ENCODE peak calls at places on chromosomes 13 and 19, in eight cellular contexts. One of them, this sample, is unnamed.
A peak's percentile ranks its signal among the peaks of the same experiment; 100 is the strongest.

GRCh38 chr13:39379667-39380655 is 223.0 kb downstream of the LHFPL6 start:
- DNase-seq in GM06990: no peak
- DNase-seq in progenitor cell of endocrine pancreas: no peak
- DNase-seq in GM10248: no peak
- DNase-seq in neural progenitor cell: no peak
- DNase-seq in left ventricle myocardium inferior: no peak
- DNase-seq in lower lobe of right lung: no peak
- DNase-seq in CD4-positive, alpha-beta T cell: no peak
- DNase-seq in this sample: no peak

GRCh38 chr19:50025794-50026549 is at the start of gene ZNF473:
- DNase-seq in left ventricle myocardium inferior: peak; percentile 94
- DNase-seq in CD4-positive, alpha-beta T cell: peak; percentile 87
- DNase-seq in GM06990: peak; percentile 92
- DNase-seq in lower lobe of right lung: peak; percentile 97
- DNase-seq in progenitor cell of endocrine pancreas: peak; percentile 73
- DNase-seq in neural progenitor cell: peak; percentile 96
- DNase-seq in GM10248: peak; percentile 91
- DNase-seq in this sample: peak; percentile 74

GRCh38 chr19:34502582-34503545 is 21.3 kb downstream of the WTIP start:
- DNase-seq in progenitor cell of endocrine pancreas: no peak
- DNase-seq in GM06990: no peak
- DNase-seq in left ventricle myocardium inferior: peak; percentile 9
- DNase-seq in GM10248: peak; percentile 13
- DNase-seq in neural progenitor cell: no peak
- DNase-seq in CD4-positive, alpha-beta T cell: no peak
- DNase-seq in lower lobe of right lung: no peak
- DNase-seq in this sample: no peak

GRCh38 chr13:80374453-80374852 is 33.5 kb upstream of the SPRY2 start:
- DNase-seq in progenitor cell of endocrine pancreas: no peak
- DNase-seq in CD4-positive, alpha-beta T cell: no peak
- DNase-seq in neural progenitor cell: no peak
- DNase-seq in GM06990: no peak
- DNase-seq in lower lobe of right lung: no peak
- DNase-seq in left ventricle myocardium inferior: peak; percentile 75
- DNase-seq in GM10248: no peak
- DNase-seq in this sample: no peak

GRCh38 chr19:15200575-15201364 is at the start of gene NOTCH3:
- DNase-seq in neural progenitor cell: peak; percentile 89
- DNase-seq in lower lobe of right lung: no peak
- DNase-seq in GM10248: no peak
- DNase-seq in GM06990: no peak
- DNase-seq in progenitor cell of endocrine pancreas: peak; percentile 49
- DNase-seq in CD4-positive, alpha-beta T cell: no peak
- DNase-seq in left ventricle myocardium inferior: no peak
- DNase-seq in this sample: peak; percentile 43

GRCh38 chr19:273393-273792 is 17.8 kb downstream of the PLPP2 start:
- DNase-seq in GM10248: no peak
- DNase-seq in left ventricle myocardium inferior: no peak
- DNase-seq in progenitor cell of endocrine pancreas: no peak
- DNase-seq in lower lobe of right lung: no peak
- DNase-seq in CD4-positive, alpha-beta T cell: no peak
- DNase-seq in GM06990: no peak
- DNase-seq in neural progenitor cell: no peak
- DNase-seq in this sample: no peak

GRCh38 chr19:23802290-23802689 is 43.6 kb upstream of the ZNF681 start:
- DNase-seq in GM06990: no peak
- DNase-seq in left ventricle myocardium inferior: no peak
- DNase-seq in GM10248: no peak
- DNase-seq in lower lobe of right lung: no peak
- DNase-seq in CD4-positive, alpha-beta T cell: no peak
- DNase-seq in neural progenitor cell: no peak
- DNase-seq in progenitor cell of endocrine pancreas: no peak
- DNase-seq in this sample: no peak

GRCh38 chr13:95457294-95457693 is 95.2 kb upstream of the CLDN10 start:
- DNase-seq in neural progenitor cell: no peak
- DNase-seq in GM06990: peak; percentile 47
- DNase-seq in progenitor cell of endocrine pancreas: no peak
- DNase-seq in lower lobe of right lung: no peak
- DNase-seq in GM10248: peak; percentile 66
- DNase-seq in left ventricle myocardium inferior: no peak
- DNase-seq in CD4-positive, alpha-beta T cell: no peak
- DNase-seq in this sample: no peak

GRCh38 chr19:10402441-10403038 is 802 bp downstream of the CDC37 start:
- DNase-seq in progenitor cell of endocrine pancreas: no peak
- DNase-seq in neural progenitor cell: peak; percentile 39
- DNase-seq in CD4-positive, alpha-beta T cell: no peak
- DNase-seq in GM10248: no peak
- DNase-seq in left ventricle myocardium inferior: peak; percentile 48
- DNase-seq in lower lobe of right lung: peak; percentile 68
- DNase-seq in GM06990: no peak
- DNase-seq in this sample: no peak

GRCh38 chr19:3963458-3964255 is 7.2 kb downstream of the DAPK3 start:
- DNase-seq in GM06990: no peak
- DNase-seq in progenitor cell of endocrine pancreas: no peak
- DNase-seq in neural progenitor cell: peak; percentile 1
- DNase-seq in lower lobe of right lung: no peak
- DNase-seq in CD4-positive, alpha-beta T cell: no peak
- DNase-seq in GM10248: no peak
- DNase-seq in left ventricle myocardium inferior: no peak
- DNase-seq in this sample: no peak

GRCh38 chr13:102742506-102742905 is 31.1 kb downstream of the TEX30 start:
- DNase-seq in GM06990: no peak
- DNase-seq in CD4-positive, alpha-beta T cell: no peak
- DNase-seq in lower lobe of right lung: no peak
- DNase-seq in neural progenitor cell: no peak
- DNase-seq in left ventricle myocardium inferior: no peak
- DNase-seq in GM10248: no peak
- DNase-seq in progenitor cell of endocrine pancreas: no peak
- DNase-seq in this sample: no peak

GRCh38 chr13:91450913-91451312 is 52.5 kb downstream of the GPC5 start:
- DNase-seq in neural progenitor cell: no peak
- DNase-seq in left ventricle myocardium inferior: no peak
- DNase-seq in GM10248: no peak
- DNase-seq in lower lobe of right lung: no peak
- DNase-seq in progenitor cell of endocrine pancreas: no peak
- DNase-seq in GM06990: no peak
- DNase-seq in CD4-positive, alpha-beta T cell: no peak
- DNase-seq in this sample: no peak

GRCh38 chr13:34161829-34162544 is 344.0 kb downstream of the RFC3 start:
- DNase-seq in GM10248: no peak
- DNase-seq in lower lobe of right lung: no peak
- DNase-seq in progenitor cell of endocrine pancreas: no peak
- DNase-seq in neural progenitor cell: peak; percentile 41
- DNase-seq in CD4-positive, alpha-beta T cell: no peak
- DNase-seq in left ventricle myocardium inferior: no peak
- DNase-seq in GM06990: no peak
- DNase-seq in this sample: no peak

GRCh38 chr19:33277434-33277833 is 24.9 kb downstream of the CEBPA start:
- DNase-seq in progenitor cell of endocrine pancreas: no peak
- DNase-seq in left ventricle myocardium inferior: no peak
- DNase-seq in lower lobe of right lung: no peak
- DNase-seq in GM10248: no peak
- DNase-seq in neural progenitor cell: no peak
- DNase-seq in CD4-positive, alpha-beta T cell: no peak
- DNase-seq in GM06990: no peak
- DNase-seq in this sample: no peak

GRCh38 chr13:50908371-50908770 is 1.2 kb upstream of the RNASEH2B start:
- DNase-seq in GM10248: no peak
- DNase-seq in CD4-positive, alpha-beta T cell: no peak
- DNase-seq in left ventricle myocardium inferior: no peak
- DNase-seq in GM06990: no peak
- DNase-seq in progenitor cell of endocrine pancreas: no peak
- DNase-seq in lower lobe of right lung: no peak
- DNase-seq in neural progenitor cell: no peak
- DNase-seq in this sample: no peak

GRCh38 chr19:21109116-21109515 is 27.1 kb downstream of the ZNF714 start:
- DNase-seq in progenitor cell of endocrine pancreas: no peak
- DNase-seq in neural progenitor cell: no peak
- DNase-seq in CD4-positive, alpha-beta T cell: no peak
- DNase-seq in left ventricle myocardium inferior: no peak
- DNase-seq in lower lobe of right lung: no peak
- DNase-seq in GM06990: no peak
- DNase-seq in GM10248: no peak
- DNase-seq in this sample: no peak

GRCh38 chr19:13091400-13092161 is 11.1 kb downstream of the LYL1 start:
- DNase-seq in GM06990: no peak
- DNase-seq in GM10248: no peak
- DNase-seq in CD4-positive, alpha-beta T cell: no peak
- DNase-seq in lower lobe of right lung: no peak
- DNase-seq in progenitor cell of endocrine pancreas: no peak
- DNase-seq in neural progenitor cell: peak; percentile 59
- DNase-seq in left ventricle myocardium inferior: peak; percentile 62
- DNase-seq in this sample: no peak

GRCh38 chr13:58597552-58597951 is 966.0 kb downstream of the PCDH17 start:
- DNase-seq in neural progenitor cell: no peak
- DNase-seq in GM10248: no peak
- DNase-seq in GM06990: no peak
- DNase-seq in progenitor cell of endocrine pancreas: no peak
- DNase-seq in CD4-positive, alpha-beta T cell: no peak
- DNase-seq in lower lobe of right lung: no peak
- DNase-seq in left ventricle myocardium inferior: no peak
- DNase-seq in this sample: no peak
- TF ChIP-seq CTCF in neural progenitor cell: no peak
- TF ChIP-seq CTCF in GM10248: no peak
- TF ChIP-seq CTCF in GM06990: no peak
- TF ChIP-seq CTCF in progenitor cell of endocrine pancreas: no peak
- TF ChIP-seq CTCF in CD4-positive, alpha-beta T cell: no peak
- TF ChIP-seq CTCF in lower lobe of right lung: no peak
- TF ChIP-seq CTCF in left ventricle myocardium inferior: no peak
- TF ChIP-seq CTCF in this sample: no peak

DNA sequence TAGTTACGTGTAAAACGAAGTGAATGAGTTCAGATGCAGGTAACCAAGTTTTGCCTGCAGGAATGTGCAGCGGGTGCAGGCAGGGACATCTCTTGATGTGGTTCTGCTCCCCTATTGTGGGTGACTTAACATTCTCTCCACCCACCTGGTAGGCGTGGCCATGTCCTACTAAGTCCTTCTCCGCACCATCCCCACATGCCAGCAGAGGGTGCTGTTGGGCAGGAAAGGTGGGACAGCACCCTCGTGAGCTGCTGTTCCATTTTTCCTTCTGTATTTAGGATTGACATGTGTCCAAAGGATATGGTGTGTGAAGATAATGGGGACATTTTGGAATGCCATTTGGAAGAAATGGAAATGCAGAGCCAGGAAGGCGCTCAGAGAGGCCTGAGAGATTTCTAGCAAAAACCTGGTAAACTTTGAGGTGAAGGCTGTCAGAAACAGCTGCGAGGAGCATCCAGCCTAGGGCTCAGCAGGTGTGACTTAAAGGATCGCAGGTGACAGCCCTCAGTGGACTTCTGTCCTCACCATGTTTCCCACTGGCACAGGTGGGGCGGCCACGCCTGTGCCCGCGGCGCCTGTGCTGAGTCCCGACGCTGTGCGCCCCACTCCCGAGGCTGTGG is 26.2 kb upstream of the MCF2L start:
- DNase-seq in GM06990: peak; percentile 72
- DNase-seq in lower lobe of right lung: peak; percentile 98
- DNase-seq in GM10248: peak; percentile 92
- DNase-seq in neural progenitor cell: peak; percentile 99
- DNase-seq in CD4-positive, alpha-beta T cell: peak; percentile 89
- DNase-seq in left ventricle myocardium inferior: peak; percentile 97
- DNase-seq in progenitor cell of endocrine pancreas: peak; percentile 96
- DNase-seq in this sample: peak; percentile 70
- TF ChIP-seq CTCF in GM06990: peak; percentile 96
- TF ChIP-seq CTCF in lower lobe of right lung: peak; percentile 98
- TF ChIP-seq CTCF in GM10248: peak; percentile 98
- TF ChIP-seq CTCF in neural progenitor cell: peak; percentile 96
- TF ChIP-seq CTCF in CD4-positive, alpha-beta T cell: peak; percentile 97
- TF ChIP-seq CTCF in left ventricle myocardium inferior: peak; percentile 97
- TF ChIP-seq CTCF in progenitor cell of endocrine pancreas: peak; percentile 97
- TF ChIP-seq CTCF in this sample: peak; percentile 97

GRCh38 chr19:1810439-1811160 is 1.5 kb downstream of the ATP8B3 start:
- DNase-seq in left ventricle myocardium inferior: no peak
- DNase-seq in CD4-positive, alpha-beta T cell: no peak
- DNase-seq in GM06990: no peak
- DNase-seq in GM10248: no peak
- DNase-seq in neural progenitor cell: no peak
- DNase-seq in progenitor cell of endocrine pancreas: no peak
- DNase-seq in lower lobe of right lung: no peak
- DNase-seq in this sample: no peak

GRCh38 chr19:1813197-1813836 is 1.2 kb upstream of the ATP8B3 start:
- DNase-seq in CD4-positive, alpha-beta T cell: no peak
- DNase-seq in GM06990: no peak
- DNase-seq in GM10248: no peak
- DNase-seq in lower lobe of right lung: no peak
- DNase-seq in left ventricle myocardium inferior: no peak
- DNase-seq in progenitor cell of endocrine pancreas: no peak
- DNase-seq in neural progenitor cell: no peak
- DNase-seq in this sample: no peak

GRCh38 chr19:1811472-1811894 is 593 bp downstream of the ATP8B3 start:
- DNase-seq in GM10248: no peak
- DNase-seq in progenitor cell of endocrine pancreas: no peak
- DNase-seq in CD4-positive, alpha-beta T cell: peak; percentile 41
- DNase-seq in neural progenitor cell: no peak
- DNase-seq in GM06990: no peak
- DNase-seq in left ventricle myocardium inferior: peak; percentile 41
- DNase-seq in lower lobe of right lung: peak; percentile 74
- DNase-seq in this sample: no peak

GRCh38 chr19:1812426-1813196 is 535 bp upstream of the ATP8B3 start:
- DNase-seq in left ventricle myocardium inferior: peak; percentile 94
- DNase-seq in progenitor cell of endocrine pancreas: peak; percentile 77
- DNase-seq in GM10248: peak; percentile 93
- DNase-seq in lower lobe of right lung: peak; percentile 98
- DNase-seq in neural progenitor cell: peak; percentile 96
- DNase-seq in GM06990: peak; percentile 91
- DNase-seq in CD4-positive, alpha-beta T cell: peak; percentile 75
- DNase-seq in this sample: peak; percentile 95

GRCh38 chr19:1811942-1812425 is at the start of gene ATP8B3:
- DNase-seq in lower lobe of right lung: no peak
- DNase-seq in CD4-positive, alpha-beta T cell: peak; percentile 71
- DNase-seq in left ventricle myocardium inferior: no peak
- DNase-seq in GM10248: peak; percentile 100
- DNase-seq in neural progenitor cell: no peak
- DNase-seq in GM06990: no peak
- DNase-seq in progenitor cell of endocrine pancreas: no peak
- DNase-seq in this sample: peak; percentile 97
- TF ChIP-seq CTCF in lower lobe of right lung: no peak
- TF ChIP-seq CTCF in CD4-positive, alpha-beta T cell: no peak
- TF ChIP-seq CTCF in left ventricle myocardium inferior: peak; percentile 20
- TF ChIP-seq CTCF in GM10248: no peak
- TF ChIP-seq CTCF in neural progenitor cell: peak; percentile 37
- TF ChIP-seq CTCF in GM06990: peak; percentile 31
- TF ChIP-seq CTCF in progenitor cell of endocrine pancreas: peak; percentile 31
- TF ChIP-seq CTCF in this sample: no peak

DNA sequence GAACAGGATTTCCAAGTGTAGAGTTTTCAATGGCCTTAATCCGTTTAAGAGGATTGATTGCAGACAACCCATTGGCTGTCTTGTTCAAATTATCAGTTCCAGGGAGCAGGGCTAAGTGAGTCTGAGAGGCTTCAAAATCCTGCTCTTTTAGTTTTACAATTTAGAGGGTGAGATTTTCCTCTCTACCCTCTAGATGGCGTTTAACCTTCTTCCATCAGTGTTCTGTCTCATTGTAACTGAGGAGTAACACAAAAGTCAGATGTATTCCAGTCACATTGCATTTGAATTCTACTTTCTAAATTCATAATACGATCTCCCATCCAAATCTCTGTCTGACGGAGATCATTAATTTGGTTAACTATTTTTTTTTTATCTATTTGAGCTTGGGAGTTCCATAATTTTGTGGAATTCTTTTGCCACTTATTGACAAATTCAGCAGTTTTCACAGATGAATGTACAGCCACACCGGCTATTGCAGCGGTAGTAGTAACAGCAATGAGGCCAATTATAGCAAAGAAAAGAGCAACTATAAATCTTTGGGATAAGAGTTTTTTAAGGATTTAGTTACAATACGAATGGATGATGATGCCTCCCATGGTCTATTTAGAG is 7.8 kb upstream of the C19orf84 start:
- DNase-seq in GM10248: no peak
- DNase-seq in neural progenitor cell: peak; percentile 48
- DNase-seq in GM06990: no peak
- DNase-seq in CD4-positive, alpha-beta T cell: no peak
- DNase-seq in progenitor cell of endocrine pancreas: no peak
- DNase-seq in lower lobe of right lung: no peak
- DNase-seq in left ventricle myocardium inferior: no peak
- DNase-seq in this sample: peak; percentile 49
- TF ChIP-seq CTCF in GM10248: peak; percentile 47
- TF ChIP-seq CTCF in neural progenitor cell: peak; percentile 68
- TF ChIP-seq CTCF in GM06990: peak; percentile 61
- TF ChIP-seq CTCF in CD4-positive, alpha-beta T cell: peak; percentile 68
- TF ChIP-seq CTCF in progenitor cell of endocrine pancreas: peak; percentile 59
- TF ChIP-seq CTCF in lower lobe of right lung: peak; percentile 53
- TF ChIP-seq CTCF in left ventricle myocardium inferior: peak; percentile 54
- TF ChIP-seq CTCF in this sample: peak; percentile 63

This sample was measured in D721Med.